ENCODE peak calls at places on chromosomes 11 and 22, in six cellular contexts. R is HL-60, U is cardiac muscle cell, L is MCF 10A, V is brain pericyte, C is HCEC 1CT. X is an unnamed sample.

GRCh38 chr11:8822476-8822875 is 88.5 kb upstream of the AKIP1 start:
- DNase-seq in L (no peak), C (no peak), R (no peak), U (no peak), V (no peak), X (no peak)

GRCh38 chr11:61354208-61354607 is 7.5 kb downstream of the CYB561A3 start:
- DNase-seq in C (no peak), U (no peak), V (no peak), L (no peak), R (no peak), X (no peak)

GRCh38 chr11:38460901-38461300 is 1862.9 kb upstream of the RAG2 start:
- DNase-seq in C (no peak), L (peak; percentile 94), U (no peak), V (peak; percentile 81), R (no peak), X (no peak)

GRCh38 chr22:46948411-46949144 is 186.1 kb downstream of the TBC1D22A start:
- DNase-seq in V (no peak), R (no peak), L (no peak), U (no peak), C (no peak), X (no peak)

GRCh38 chr11:62732830-62733229 is 4.5 kb downstream of the TTC9C start:
- DNase-seq in R (no peak), C (peak; percentile 38), V (no peak), L (peak; percentile 57), U (no peak), X (no peak)

GRCh38 chr11:72781313-72782080 is 12.3 kb downstream of the STARD10 start:
- DNase-seq in R (no peak), U (peak; percentile 67), L (no peak), C (no peak), V (no peak), X (peak; percentile 82)

GRCh38 chr22:30940655-30941362 is 27.8 kb downstream of the MORC2 start:
- DNase-seq in C (no peak), L (no peak), U (no peak), R (no peak), V (no peak), X (no peak)

GRCh38 chr22:24926849-24927579 is 19.5 kb downstream of the LHFPL7 start:
- DNase-seq in V (no peak), R (no peak), L (peak; percentile 76), C (peak; percentile 15), U (no peak), X (no peak)

GRCh38 chr11:74581954-74582547 is 10.3 kb upstream of the POLD3 start:
- DNase-seq in C (no peak), R (no peak), U (no peak), L (no peak), V (no peak), X (no peak)

GRCh38 chr22:46290843-46291785 is 5.6 kb upstream of the GTSE1 start:
- DNase-seq in L (no peak), R (no peak), V (no peak), U (no peak), C (no peak), X (no peak)

GRCh38 chr11:19800714-19801519 is 88.3 kb downstream of the NAV2 start:
- DNase-seq in V (no peak), U (no peak), L (peak; percentile 46), R (no peak), C (no peak), X (no peak)

GRCh38 chr22:30310881-30311771 is 15.6 kb downstream of the TBC1D10A start:
- DNase-seq in V (no peak), C (peak; percentile 49), R (no peak), U (peak; percentile 42), L (peak; percentile 89), X (no peak)

GRCh38 chr11:68939583-68940555 is 36.2 kb downstream of the IGHMBP2 start:
- DNase-seq in C (no peak), R (no peak), U (no peak), L (no peak), V (no peak), X (no peak)

GRCh38 chr11:29913352-29913751 is 103.5 kb downstream of the KCNA4 start:
- DNase-seq in L (no peak), R (no peak), V (no peak), U (no peak), C (no peak), X (no peak)